ENCODE peak calls at places on chromosomes 7 and 10, in six cellular contexts. K is A549, B is ovary, T is psoas muscle, M is A673, V is tibial nerve. Y is an unnamed sample.

GRCh38 chr7:506391-506831 is 13.2 kb downstream of the PDGFA start:
- DNase-seq in K (no peak), B (no peak), T (peak; percentile 40), M (no peak), V (no peak), Y (no peak)

GRCh38 chr7:3657201-3657600 is 356.1 kb downstream of the SDK1 start:
- DNase-seq in K (no peak), B (no peak), T (no peak), M (no peak), V (no peak), Y (no peak)

GRCh38 chr7:1458676-1459511 is at the start of gene MICALL2:
- DNase-seq in K (peak; percentile 95), B (peak; percentile 81), T (peak; percentile 92), M (peak; percentile 55), V (peak; percentile 68), Y (no peak)

GRCh38 chr10:102702742-102703141 is 11.5 kb downstream of the ARL3 start:
- DNase-seq in K (no peak), B (no peak), T (no peak), M (no peak), V (no peak), Y (no peak)

GRCh38 chr7:43650457-43651052 is 67.6 kb downstream of the STK17A start:
- DNase-seq in K (no peak), B (peak; percentile 51), T (no peak), M (peak; percentile 24), V (no peak), Y (no peak)

GRCh38 chr7:51025668-51026067 is 243.0 kb upstream of the GRB10 start:
- DNase-seq in K (no peak), B (no peak), T (peak; percentile 84), M (no peak), V (no peak), Y (no peak)

GRCh38 chr10:121036431-121036830 is 185.3 kb downstream of the WDR11 start:
- DNase-seq in K (no peak), B (no peak), T (no peak), M (peak; percentile 10), V (no peak), Y (no peak)

GRCh38 chr10:25556457-25556856 is 377.6 kb upstream of the MYO3A start:
- DNase-seq in K (no peak), B (no peak), T (no peak), M (peak; percentile 25), V (no peak), Y (no peak)

GRCh38 chr10:78513986-78514385 is 480.3 kb downstream of the RPS24 start:
- DNase-seq in K (no peak), B (no peak), T (no peak), M (no peak), V (no peak), Y (no peak)

GRCh38 chr10:131031346-131031745 is 280.2 kb downstream of the TCERG1L start:
- DNase-seq in K (no peak), B (no peak), T (no peak), M (no peak), V (no peak), Y (no peak)

GRCh38 chr10:116809528-116810500 is 39.5 kb upstream of the ENO4 start:
- DNase-seq in K (peak; percentile 44), B (no peak), T (no peak), M (peak; percentile 74), V (no peak), Y (no peak)

GRCh38 chr7:139246905-139247304 is 15.9 kb downstream of the UBN2 start:
- DNase-seq in K (no peak), B (no peak), T (no peak), M (no peak), V (no peak), Y (no peak)

GRCh38 chr7:37149019-37149814 is 299.4 kb downstream of the ELMO1 start:
- DNase-seq in K (no peak), B (no peak), T (no peak), M (no peak), V (no peak), Y (no peak)

GRCh38 chr7:83934118-83934734 is 260.4 kb downstream of the SEMA3A start:
- DNase-seq in K (no peak), B (no peak), T (no peak), M (peak; percentile 16), V (no peak), Y (no peak)

GRCh38 chr10:110207805-110208613 is 604 bp downstream of the MXI1 start:
- DNase-seq in K (peak; percentile 31), B (peak; percentile 52), T (peak; percentile 62), M (peak; percentile 68), V (no peak), Y (peak; percentile 44)

GRCh38 chr7:98156700-98157099 is 50.0 kb downstream of the LMTK2 start:
- DNase-seq in K (no peak), B (no peak), T (no peak), M (no peak), V (no peak), Y (no peak)

GRCh38 chr10:129730272-129730992 is 233.6 kb downstream of the EBF3 start:
- DNase-seq in K (no peak), B (no peak), T (no peak), M (no peak), V (no peak), Y (no peak)

GRCh38 chr7:95376632-95377380 is 19.4 kb downstream of the PON3 start:
- DNase-seq in K (no peak), B (no peak), T (no peak), M (no peak), V (no peak), Y (no peak)

GRCh38 chr7:19066109-19066508 is 51.3 kb downstream of the TWIST1 start:
- DNase-seq in K (no peak), B (no peak), T (no peak), M (no peak), V (no peak), Y (no peak)

GRCh38 chr7:97187067-97187466 is 69.6 kb downstream of the SDHAF3 start:
- DNase-seq in K (no peak), B (no peak), T (no peak), M (peak; percentile 19), V (no peak), Y (no peak)

GRCh38 chr10:78757542-78757941 is 311.2 kb upstream of the ZMIZ1 start:
- DNase-seq in K (no peak), B (no peak), T (no peak), M (peak; percentile 82), V (no peak), Y (no peak)

GRCh38 chr10:32121648-32122047 is 65.4 kb upstream of the KIF5B start:
- DNase-seq in K (no peak), B (no peak), T (no peak), M (no peak), V (no peak), Y (no peak)

GRCh38 chr7:29495618-29496017 is 68.0 kb upstream of the PRR15 start:
- DNase-seq in K (no peak), B (no peak), T (no peak), M (no peak), V (no peak), Y (no peak)

GRCh38 chr7:29499932-29500331 is 63.7 kb upstream of the PRR15 start:
- DNase-seq in K (no peak), B (no peak), T (no peak), M (no peak), V (no peak), Y (no peak)

GRCh38 chr7:29500719-29501118 is 62.9 kb upstream of the PRR15 start:
- DNase-seq in K (no peak), B (no peak), T (no peak), M (no peak), V (no peak), Y (no peak)

GRCh38 chr7:29494350-29494749 is 69.3 kb upstream of the PRR15 start:
- DNase-seq in K (no peak), B (no peak), T (no peak), M (no peak), V (no peak), Y (no peak)

GRCh38 chr7:29496355-29497020 is 67.1 kb upstream of the PRR15 start:
- DNase-seq in K (no peak), B (no peak), T (no peak), M (no peak), V (no peak), Y (no peak)
- H3K27ac ChIP-seq in K (no peak overlapping the region), B (no peak overlapping the region), T (no peak overlapping the region), M (no peak overlapping the region), V (no peak overlapping the region), Y (no peak overlapping the region)

GRCh38 chr10:5860039-5860438 is 29.7 kb downstream of the ANKRD16 start:
- DNase-seq in K (no peak), B (no peak), T (no peak), M (no peak), V (no peak), Y (no peak)
- H3K27ac ChIP-seq in K (no peak overlapping the region), B (no peak overlapping the region), T (no peak overlapping the region), M (no peak overlapping the region), V (no peak overlapping the region), Y (no peak overlapping the region)

GRCh38 chr7:155832581-155832981 is 20.3 kb upstream of the SHH start:
- DNase-seq in K (no peak), B (no peak), T (no peak), M (no peak), V (no peak), Y (no peak)
- H3K27ac ChIP-seq in K (peak overlapping the region; percentile 63), B (no peak overlapping the region), T (no peak overlapping the region), M (no peak overlapping the region), V (no peak overlapping the region), Y (no peak overlapping the region)

GRCh38 chr10:69960606-69961167 is 92.0 kb upstream of the MACROH2A2 start:
- DNase-seq in K (no peak), B (no peak), T (no peak), M (no peak), V (no peak), Y (no peak)
- H3K27ac ChIP-seq in K (no peak overlapping the region), B (no peak overlapping the region), T (no peak overlapping the region), M (peak overlapping the region; percentile 76), V (no peak overlapping the region), Y (no peak overlapping the region)

GRCh38 chr7:5564894-5565293 is 141.3 kb upstream of the TNRC18 start:
- DNase-seq in K (no peak), B (no peak), T (no peak), M (no peak), V (no peak), Y (no peak)

GRCh38 chr7:5572439-5572838 is 148.8 kb upstream of the TNRC18 start:
- DNase-seq in K (no peak), B (no peak), T (no peak), M (no peak), V (no peak), Y (no peak)

DNA sequence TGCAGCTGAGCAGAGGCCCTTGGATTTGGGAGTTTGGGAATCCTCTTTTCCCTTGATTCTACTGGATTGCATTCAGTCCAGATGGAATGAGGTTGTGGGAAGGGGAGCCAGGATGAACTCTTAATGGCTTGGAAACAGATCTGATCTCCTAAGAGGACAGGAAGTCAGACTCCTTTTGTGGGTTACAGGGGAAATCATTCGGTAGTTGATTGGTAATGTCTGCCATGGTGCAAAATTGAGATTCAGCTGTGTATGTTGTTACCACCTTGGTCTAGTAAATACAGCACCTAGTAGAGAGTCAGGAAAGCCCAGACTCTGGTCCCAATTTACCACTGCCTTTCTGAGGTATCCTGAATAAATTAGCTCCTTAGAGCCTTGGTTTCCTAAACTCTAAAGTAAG is 144.2 kb upstream of the TNRC18 start:
- DNase-seq in K (no peak), B (no peak), T (no peak), M (peak; percentile 48), V (no peak), Y (no peak)
- H3K27ac ChIP-seq in K (peak overlapping the region; percentile 45), B (no peak overlapping the region), T (no peak overlapping the region), M (peak overlapping the region; percentile 32), V (no peak overlapping the region), Y (no peak overlapping the region)

GRCh38 chr10:49352323-49352722 is 43.6 kb downstream of the DRGX start:
- DNase-seq in K (no peak), B (no peak), T (no peak), M (no peak), V (no peak), Y (no peak)
- H3K27ac ChIP-seq in K (no peak overlapping the region), B (no peak overlapping the region), T (no peak overlapping the region), M (no peak overlapping the region), V (no peak overlapping the region), Y (no peak overlapping the region)

Y was measured in CD4-positive, CD25-positive, alpha-beta regulatory T cell.